ENCODE peak calls at places on chromosomes 5 and 9, in eight cellular contexts. Y is GM23248, R is GM23338, F is HCT116, H is PC-3, Q is SK-N-SH, P is OCI-LY7, E is hepatocyte. Z is an unnamed sample.

GRCh38 chr9:20292002-20292401 is 330.3 kb downstream of the MLLT3 start:
- DNase-seq in Y (peak; percentile 59), R (peak; percentile 45), E (no peak), Q (peak; percentile 14), H (no peak), F (peak; percentile 60), P (no peak), Z (no peak)

GRCh38 chr5:149406203-149406978 is 27.3 kb upstream of the IL17B start:
- DNase-seq in Y (peak; percentile 86), R (peak; percentile 79), F (no peak), Q (peak; percentile 83), E (no peak), P (no peak), H (no peak), Z (no peak)

GRCh38 chr5:5158472-5158895 is 18.4 kb downstream of the ADAMTS16 start:
- DNase-seq in Y (peak; percentile 7), P (no peak), E (no peak), F (no peak), Q (no peak), H (no peak), R (no peak), Z (no peak)

GRCh38 chr5:154194348-154195329 is 4.1 kb downstream of the GALNT10 start:
- DNase-seq in Y (peak; percentile 56), P (no peak), R (peak; percentile 86), H (peak; percentile 73), Q (no peak), F (no peak), E (no peak), Z (no peak)

GRCh38 chr9:14563902-14564578 is 129.2 kb downstream of the ZDHHC21 start:
- DNase-seq in Q (no peak), Y (no peak), P (no peak), H (no peak), F (no peak), E (no peak), R (no peak), Z (no peak)

GRCh38 chr5:137072376-137073174 is 426.6 kb downstream of the SPOCK1 start:
- DNase-seq in Y (peak; percentile 69), F (no peak), R (no peak), Q (no peak), H (no peak), P (peak; percentile 87), E (no peak), Z (no peak)

GRCh38 chr9:117549444-117549843 is 134.6 kb upstream of the ASTN2 start:
- DNase-seq in H (no peak), P (no peak), E (no peak), Y (no peak), Q (no peak), F (no peak), R (peak; percentile 72), Z (no peak)

GRCh38 chr9:134570726-134571325 is 70.8 kb upstream of the COL5A1 start:
- DNase-seq in Q (no peak), Y (no peak), H (no peak), R (no peak), E (peak; percentile 3), F (no peak), P (no peak), Z (no peak)

GRCh38 chr5:141872496-141873356 is 5.5 kb downstream of the PCDH1 start:
- DNase-seq in Y (no peak), Q (no peak), H (no peak), F (no peak), R (peak; percentile 96), P (no peak), E (peak; percentile 18), Z (no peak)

GRCh38 chr5:174411513-174411819 is 312.9 kb upstream of the MSX2 start:
- DNase-seq in H (no peak), R (no peak), Y (no peak), F (no peak), P (no peak), Q (no peak), E (no peak), Z (no peak)

GRCh38 chr5:122785294-122785693 is 10.4 kb downstream of the SNX2 start:
- DNase-seq in P (no peak), R (no peak), F (no peak), E (no peak), Q (no peak), H (no peak), Y (no peak), Z (no peak)

DNA sequence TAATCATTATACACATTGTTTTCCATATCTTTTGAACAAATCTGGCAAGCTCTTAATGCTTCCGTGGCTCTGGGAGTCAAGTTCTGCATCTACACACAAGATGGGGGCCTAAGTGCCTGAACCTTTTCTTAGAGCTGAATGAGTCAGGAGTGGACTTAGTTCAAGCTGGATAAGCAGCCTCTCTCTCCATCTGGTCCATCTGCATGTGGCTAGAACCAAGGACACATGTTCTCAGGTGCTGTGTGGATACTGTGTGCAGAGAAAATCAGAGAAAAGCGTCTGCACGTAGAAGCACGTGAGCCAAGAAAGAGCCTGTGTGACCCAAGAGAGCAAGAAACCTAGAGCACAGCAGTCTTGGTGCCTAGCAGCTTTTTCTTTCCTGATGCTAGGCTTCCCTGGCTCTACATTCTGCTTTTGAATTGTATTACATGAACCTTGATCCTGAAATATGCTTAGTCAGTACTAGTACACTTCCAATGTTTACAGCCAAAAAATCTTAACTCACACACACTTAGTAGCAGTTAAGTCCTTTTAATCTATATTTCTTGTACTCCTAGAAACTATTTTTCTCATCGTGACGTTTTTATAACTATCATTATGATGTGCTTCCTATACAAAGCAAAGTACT is 1798.9 kb downstream of the MAT2B start:
- DNase-seq in H (no peak), R (no peak), P (no peak), Y (no peak), E (no peak), F (no peak), Q (no peak), Z (no peak)
- H2AFZ ChIP-seq in H (no peak overlapping the region), R (peak overlapping the region; percentile 0), P (no peak overlapping the region), Y (no peak overlapping the region), E (no peak overlapping the region), F (no peak overlapping the region), Q (no peak overlapping the region), Z (no peak overlapping the region)

DNA sequence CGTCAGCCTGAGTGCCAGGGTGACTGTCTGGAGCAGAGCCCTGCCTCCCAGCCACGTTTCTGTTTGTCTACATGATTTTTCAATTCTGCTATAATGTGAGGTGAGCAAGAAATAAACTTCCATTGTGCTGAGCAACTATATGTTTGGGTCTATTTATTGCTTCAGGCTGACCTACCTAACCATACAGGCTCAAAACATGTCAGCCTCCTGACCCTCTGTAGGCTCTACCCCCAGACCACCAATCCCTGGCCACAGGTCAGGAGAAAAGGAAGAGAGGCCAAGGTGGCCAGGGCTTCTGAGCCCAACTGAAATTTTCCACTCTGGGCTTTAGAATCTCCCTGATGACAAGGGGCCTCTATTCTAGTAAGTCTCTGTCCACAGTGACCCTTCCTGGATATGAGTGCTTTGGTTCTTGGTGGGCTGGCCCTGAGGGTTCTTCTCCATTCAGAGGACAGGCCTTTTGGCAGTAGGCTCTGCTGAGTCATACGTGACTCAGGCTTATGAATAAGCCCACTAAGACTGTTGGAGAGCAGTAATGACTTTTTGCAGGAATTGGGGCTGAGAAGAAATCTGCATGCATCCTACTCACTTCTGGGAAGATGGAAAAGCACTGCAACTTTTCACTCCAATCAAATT is 117.2 kb upstream of the TBCA start:
- DNase-seq in F (peak; percentile 79), P (no peak), Y (peak; percentile 97), R (no peak), Q (no peak), H (peak; percentile 97), E (peak; percentile 66), Z (no peak)
- TF ChIP-seq EZH2phosphoT487 in F (no peak), P (no peak), Y (no peak), R (no peak), Q (no peak), H (no peak), E (no peak), Z (no peak)

DNA sequence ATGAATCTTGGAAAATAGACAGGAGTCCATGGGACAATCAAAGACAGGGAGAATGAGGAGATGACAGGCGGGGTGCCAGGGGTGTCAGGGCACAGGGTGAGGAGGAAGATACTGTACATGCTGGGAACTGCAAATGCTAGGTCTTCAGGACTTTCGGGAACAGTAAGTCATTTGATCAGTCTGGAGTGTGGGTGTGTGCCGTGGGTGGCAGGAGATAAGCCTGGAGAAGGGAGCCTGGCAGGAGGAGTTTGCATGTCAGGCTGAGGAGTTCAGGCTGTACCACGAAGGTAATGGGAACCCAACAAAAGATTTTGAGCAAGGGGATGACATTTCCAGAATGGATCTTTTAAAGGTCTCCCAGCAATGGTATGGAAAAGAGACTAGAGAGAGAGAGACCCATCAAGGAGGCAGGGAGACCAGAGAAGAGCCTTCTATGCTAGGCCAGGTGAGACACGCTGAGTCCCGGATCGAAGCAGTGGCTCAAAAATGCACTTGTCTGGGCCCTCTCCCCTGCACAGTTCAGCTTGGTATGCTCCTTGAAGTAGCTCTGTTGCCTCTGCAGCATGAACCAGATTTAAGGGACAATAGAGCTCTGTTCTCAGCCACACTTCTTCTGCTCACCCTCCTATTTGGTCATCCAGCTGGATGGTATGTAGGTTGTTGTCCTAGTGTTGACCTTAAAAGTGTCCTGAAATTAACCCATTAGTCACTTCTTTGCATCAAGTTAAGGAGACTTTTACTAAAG is 76.9 kb upstream of the FER start:
- DNase-seq in H (no peak), Q (no peak), Y (no peak), P (no peak), R (no peak), F (no peak), E (no peak), Z (no peak)
- H3K9me2 ChIP-seq in H (no peaks in the 10 kb centered on the region), Q (no peaks in the 10 kb centered on the region), Y (no peaks in the 10 kb centered on the region), P (no peaks in the 10 kb centered on the region), R (peaks cover 3% of the 10 kb centered on the region), F (no peaks in the 10 kb centered on the region), E (no peaks in the 10 kb centered on the region), Z (no peaks in the 10 kb centered on the region)

GRCh38 chr9:96395964-96396363 is 12.5 kb upstream of the SLC35D2 start:
- DNase-seq in R (peak; percentile 47), E (no peak), H (no peak), Y (no peak), F (no peak), Q (no peak), P (no peak), Z (no peak)

GRCh38 chr9:96392263-96392662 is 8.8 kb upstream of the SLC35D2 start:
- DNase-seq in P (no peak), H (no peak), Q (no peak), R (no peak), E (no peak), F (no peak), Y (no peak), Z (no peak)

GRCh38 chr9:96388144-96388543 is 4.6 kb upstream of the SLC35D2 start:
- DNase-seq in E (no peak), H (no peak), F (no peak), Y (no peak), Q (no peak), R (no peak), P (no peak), Z (no peak)

GRCh38 chr9:96394832-96395496 is 11.5 kb upstream of the SLC35D2 start:
- DNase-seq in H (no peak), Q (peak; percentile 52), F (no peak), R (peak; percentile 34), P (no peak), Y (no peak), E (no peak), Z (no peak)

DNA sequence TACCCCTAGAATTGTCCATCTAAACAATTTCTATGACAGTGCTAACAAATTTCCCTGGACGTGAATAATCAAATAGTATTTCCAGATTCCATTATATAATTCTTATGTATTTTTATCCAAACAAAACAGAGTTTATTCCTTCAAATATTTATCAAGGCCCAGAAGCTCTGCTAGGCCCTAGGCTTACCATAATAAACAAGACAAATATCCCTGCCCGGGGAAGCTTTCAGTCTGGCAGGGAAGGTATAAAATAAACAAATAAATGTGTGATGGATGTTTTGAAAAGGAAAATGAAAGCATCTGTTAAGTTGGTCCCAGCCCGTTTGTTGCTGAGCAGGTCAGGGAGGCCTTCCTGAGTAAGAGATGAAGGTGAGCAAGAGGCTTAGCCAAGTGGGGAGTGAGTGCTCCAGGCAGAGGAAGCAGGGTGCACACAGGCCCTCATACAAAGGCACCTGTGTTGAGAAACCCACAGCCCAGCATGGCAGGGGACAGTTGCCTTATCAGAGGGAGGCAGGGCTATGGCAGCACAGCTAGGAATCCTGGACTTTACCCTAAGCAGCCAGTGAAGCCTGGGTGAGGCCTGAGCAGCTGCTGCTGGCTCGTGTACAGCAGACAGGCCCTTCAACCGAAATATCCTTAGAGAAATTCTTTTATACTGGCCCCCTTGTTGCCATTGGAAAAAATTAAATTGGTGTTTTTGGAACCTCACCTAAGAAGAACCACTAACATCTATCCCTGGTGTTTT is 7.7 kb upstream of the SLC35D2 start:
- DNase-seq in R (no peak), E (peak; percentile 79), Q (no peak), P (no peak), Y (no peak), F (no peak), H (no peak), Z (no peak)
- H2AFZ ChIP-seq in R (no peak overlapping the region), E (peak overlapping the region; percentile 65), Q (no peak overlapping the region), P (no peak overlapping the region), Y (no peak overlapping the region), F (no peak overlapping the region), H (no peak overlapping the region), Z (no peak overlapping the region)